ENCODE peak calls at places on chromosomes 2 and 18, in five cellular contexts. M, Q, G, N and B are unnamed samples.
A peak's percentile ranks its signal among the peaks of the same experiment; 100 is the strongest.

GRCh38 chr2:86313341-86313740 is 24.1 kb downstream of the REEP1 start:
- DNase-seq in M (no peak), N (no peak), Q (no peak), G (no peak), B (no peak)

GRCh38 chr2:101265893-101266499 is 13.3 kb downstream of the CNOT11 start:
- DNase-seq in Q (no peak), N (no peak), G (no peak), M (no peak), B (no peak)

GRCh38 chr2:105645971-105646370 is 98.7 kb upstream of the NCK2 start:
- DNase-seq in M (no peak), Q (no peak), G (no peak), N (no peak), B (no peak)

GRCh38 chr18:3157086-3157485 is 62.7 kb downstream of the MYOM1 start:
- DNase-seq in N (no peak), M (no peak), Q (no peak), G (no peak), B (no peak)

GRCh38 chr2:47190188-47190818 is 35.2 kb upstream of the STPG4 start:
- DNase-seq in G (no peak), Q (no peak), M (no peak), N (no peak), B (peak; percentile 88)

GRCh38 chr2:218406949-218407703 is 7.5 kb downstream of the CTDSP1 start:
- DNase-seq in G (no peak), Q (peak; percentile 68), N (no peak), M (peak; percentile 77), B (peak; percentile 27)

GRCh38 chr2:240128608-240129144 is 7.4 kb downstream of the COPS9 start:
- DNase-seq in N (no peak), M (no peak), Q (no peak), G (no peak), B (no peak)

GRCh38 chr18:29594494-29594893 is 1417.6 kb upstream of the CDH2 start:
- DNase-seq in M (no peak), N (no peak), G (no peak), Q (no peak), B (no peak)

GRCh38 chr2:10078704-10079191 is 1.5 kb downstream of the CYS1 start:
- DNase-seq in M (no peak), N (no peak), Q (no peak), G (no peak), B (no peak)

GRCh38 chr18:24811963-24812681 is 351.7 kb downstream of the HRH4 start:
- DNase-seq in M (no peak), Q (no peak), G (no peak), N (no peak), B (no peak)

GRCh38 chr2:39851691-39852110 is 72.6 kb upstream of the THUMPD2 start:
- DNase-seq in N (no peak), Q (no peak), M (peak; percentile 16), G (no peak), B (no peak)

GRCh38 chr2:175317741-175318140 is 136.2 kb upstream of the ATP5MC3 start:
- DNase-seq in N (no peak), G (no peak), Q (no peak), M (no peak), B (no peak)

GRCh38 chr2:127673304-127674069 is 1.8 kb downstream of the LIMS2 start:
- DNase-seq in G (peak; percentile 55), M (peak; percentile 1), N (peak; percentile 65), Q (no peak), B (no peak)

GRCh38 chr2:11899264-11899818 is 152.9 kb downstream of the LPIN1 start:
- DNase-seq in N (no peak), G (no peak), M (no peak), Q (no peak), B (peak; percentile 63)

GRCh38 chr2:231299267-231299666 is 96.2 kb upstream of the B3GNT7 start:
- DNase-seq in Q (no peak), N (no peak), M (peak; percentile 30), G (no peak), B (no peak)

GRCh38 chr2:234770081-234770506 is 181.7 kb upstream of the SH3BP4 start:
- DNase-seq in G (no peak), M (no peak), N (no peak), Q (peak; percentile 39), B (peak; percentile 21)

GRCh38 chr2:1824202-1824905 is 80.0 kb upstream of the PXDN start:
- DNase-seq in N (no peak), M (no peak), G (no peak), Q (no peak), B (peak; percentile 39)

GRCh38 chr18:79395761-79396404 is at the start of gene NFATC1:
- DNase-seq in G (peak; percentile 90), M (peak; percentile 69), Q (peak; percentile 64), N (peak; percentile 87), B (peak; percentile 27)

GRCh38 chr2:219510512-219511135 is 3.7 kb upstream of the ASIC4 start:
- DNase-seq in G (no peak), M (no peak), Q (no peak), N (peak; percentile 54), B (no peak)

GRCh38 chr2:219511547-219512325 is 2.5 kb upstream of the ASIC4 start:
- DNase-seq in N (peak; percentile 45), G (no peak), M (no peak), Q (no peak), B (no peak)

GRCh38 chr2:219513787-219514186 is 495 bp upstream of the ASIC4 start:
- DNase-seq in M (no peak), N (no peak), Q (no peak), G (no peak), B (no peak)

GRCh38 chr2:219514196-219514761 is at the start of gene ASIC4:
- DNase-seq in N (peak; percentile 72), Q (no peak), M (no peak), G (peak; percentile 62), B (no peak)

DNA sequence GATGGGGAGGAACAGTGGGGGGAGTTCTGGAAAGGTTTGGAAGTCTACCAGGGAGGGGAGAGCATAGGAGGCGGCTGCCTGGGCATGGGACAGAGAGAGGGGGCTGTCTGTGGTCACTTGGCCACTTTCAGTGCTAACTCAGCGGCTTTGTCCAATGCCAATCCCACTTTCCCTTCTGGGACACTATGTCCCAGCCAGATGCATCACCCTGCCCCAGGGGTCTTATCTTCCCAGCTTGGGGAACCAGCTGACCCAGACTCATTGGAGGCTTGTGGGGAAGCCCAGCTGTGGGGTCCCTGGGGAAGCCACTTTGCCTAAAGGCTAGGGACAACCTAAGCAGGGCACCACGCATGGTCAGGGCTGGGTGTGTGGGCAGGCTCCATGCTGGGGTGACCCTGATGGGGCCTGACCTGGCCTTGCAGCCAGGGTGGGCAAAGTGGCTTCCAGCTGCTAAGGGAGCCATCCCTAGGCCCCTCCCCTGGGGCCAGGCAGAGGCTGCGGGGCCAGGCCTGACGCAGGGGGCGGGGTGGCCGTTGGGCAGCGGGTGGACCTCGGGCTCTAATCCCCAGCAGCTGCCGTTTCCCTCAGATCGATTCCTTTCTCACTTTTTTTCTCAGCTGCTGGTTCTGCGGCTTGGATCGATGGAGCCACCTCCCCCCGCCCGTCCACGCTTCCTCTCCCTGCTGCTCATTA is 1.6 kb upstream of the ASIC4 start:
- DNase-seq in G (no peak), M (no peak), Q (no peak), N (peak; percentile 62), B (no peak)
- H3K27me3 ChIP-seq in G (no peaks in the 10 kb centered on the region), M (no peaks in the 10 kb centered on the region), Q (no peaks in the 10 kb centered on the region), N (peaks cover 99% of the 10 kb centered on the region), B (peaks cover 64% of the 10 kb centered on the region)

GRCh38 chr2:102588213-102588939 is 31.0 kb upstream of the SLC9A2 start:
- DNase-seq in Q (no peak), M (no peak), G (no peak), N (no peak), B (no peak)

GRCh38 chr2:102591646-102592045 is 27.7 kb upstream of the SLC9A2 start:
- DNase-seq in G (no peak), Q (no peak), M (no peak), N (no peak), B (no peak)

GRCh38 chr2:102589444-102589843 is 29.9 kb upstream of the SLC9A2 start:
- DNase-seq in N (no peak), G (no peak), Q (no peak), M (no peak), B (no peak)

GRCh38 chr2:102593516-102593915 is 25.8 kb upstream of the SLC9A2 start:
- DNase-seq in M (no peak), N (no peak), G (no peak), Q (no peak), B (no peak)

DNA sequence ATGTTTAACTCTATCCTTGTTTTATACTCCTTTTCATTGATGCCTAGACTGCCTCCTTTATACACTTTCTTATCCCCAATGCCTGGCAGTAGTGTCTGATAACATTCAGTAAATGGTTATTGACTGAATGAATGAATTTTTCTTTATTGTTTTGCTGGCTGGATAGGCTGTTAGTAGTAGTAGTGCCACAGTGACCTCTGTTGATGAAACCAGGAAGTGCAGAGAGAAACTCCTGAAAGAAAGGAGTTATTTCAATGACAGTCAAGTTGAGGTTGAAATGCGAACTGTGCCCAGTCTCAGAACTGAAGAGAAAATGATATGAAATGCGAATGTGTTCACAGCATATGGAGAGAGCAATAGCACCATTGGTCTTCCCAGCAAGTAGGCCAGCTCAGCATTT is 26.8 kb upstream of the SLC9A2 start:
- DNase-seq in N (no peak), G (no peak), M (peak; percentile 8), Q (no peak), B (peak; percentile 38)
- TF ChIP-seq CTCF in N (peak; percentile 45), G (peak; percentile 68), M (peak; percentile 35), Q (no peak), B (peak; percentile 58)

DNA sequence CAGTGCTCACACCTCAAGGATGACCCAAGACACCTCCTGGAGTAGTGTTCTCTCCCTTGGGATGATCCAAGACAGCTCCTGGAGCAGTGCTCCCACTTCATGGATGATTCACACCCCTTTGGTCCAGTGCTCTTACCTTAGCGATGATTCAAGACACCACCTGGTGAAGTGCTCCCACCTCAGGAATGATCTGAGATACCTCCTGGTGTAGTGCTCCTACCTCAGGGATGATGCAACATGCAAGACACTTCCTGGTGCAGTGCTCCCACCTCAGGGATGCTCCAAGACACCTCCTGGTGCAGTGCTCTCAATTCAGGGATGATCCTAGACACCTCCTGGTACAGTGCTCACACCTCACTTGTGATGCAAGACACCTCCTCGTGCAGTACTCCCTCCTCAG is 123.1 kb downstream of the ASB1 start:
- DNase-seq in G (no peak), M (no peak), Q (no peak), N (no peak), B (no peak)
- H3K27me3 ChIP-seq in G (no peaks in the 10 kb centered on the region), M (no peaks in the 10 kb centered on the region), Q (no peaks in the 10 kb centered on the region), N (no peaks in the 10 kb centered on the region), B (no peaks in the 10 kb centered on the region)

GRCh38 chr2:75716406-75716805 is 5.7 kb upstream of the GCFC2 start:
- DNase-seq in G (no peak), N (no peak), M (no peak), Q (no peak), B (no peak)
- TF ChIP-seq CTCF in G (peak; percentile 7), N (no peak), M (no peak), Q (no peak), B (no peak)

GRCh38 chr2:149028891-149029290 is 9.6 kb upstream of the LYPD6B start:
- DNase-seq in G (no peak), N (no peak), M (no peak), Q (no peak), B (no peak)
- H3K27me3 ChIP-seq in G (no peaks in the 10 kb centered on the region), N (peaks cover 10% of the 10 kb centered on the region), M (no peaks in the 10 kb centered on the region), Q (no peaks in the 10 kb centered on the region), B (no peaks in the 10 kb centered on the region)